ENCODE peak calls at places on chromosomes 11 and 22, in eight cellular contexts. S is psoas muscle, A is neural crest cell, D is endodermal cell, B is endothelial cell, Z is natural killer cell, O is neural progenitor cell, W is cardiac muscle cell. I is an unnamed sample.
A peak's percentile ranks its signal among the peaks of the same experiment; 100 is the strongest.

GRCh38 chr11:69002101-69002742 is 10.8 kb downstream of the MRGPRF start:
- DNase-seq in S (no peak), A (no peak), D (peak; percentile 38), B (no peak), Z (no peak), O (no peak), W (no peak), I (peak; percentile 10)

GRCh38 chr11:78472382-78472781 is 54.8 kb upstream of the GAB2 start:
- DNase-seq in S (no peak), A (no peak), D (no peak), B (no peak), Z (no peak), O (no peak), W (no peak), I (no peak)

GRCh38 chr11:4704054-4704789 is at the start of gene MMP26:
- DNase-seq in S (no peak), A (no peak), D (peak; percentile 75), B (no peak), Z (no peak), O (peak; percentile 23), W (no peak), I (no peak)

GRCh38 chr22:31192513-31192912 is 19.6 kb upstream of the LIMK2 start:
- DNase-seq in S (no peak), A (no peak), D (no peak), B (no peak), Z (no peak), O (no peak), W (no peak), I (no peak)

GRCh38 chr22:26287382-26288228 is 118.3 kb downstream of the SEZ6L start:
- DNase-seq in S (no peak), A (no peak), D (no peak), B (no peak), Z (no peak), O (no peak), W (no peak), I (no peak)

GRCh38 chr22:28299760-28300159 is 379.9 kb downstream of the TTC28 start:
- DNase-seq in S (no peak), A (no peak), D (no peak), B (no peak), Z (no peak), O (no peak), W (peak; percentile 12), I (no peak)

GRCh38 chr11:94032066-94032465 is 10.9 kb downstream of the HEPHL1 start:
- DNase-seq in S (no peak), A (no peak), D (no peak), B (no peak), Z (no peak), O (no peak), W (no peak), I (no peak)

GRCh38 chr11:16776716-16777115 is 38.3 kb downstream of the C11orf58 start:
- DNase-seq in S (no peak), A (no peak), D (no peak), B (no peak), Z (no peak), O (no peak), W (no peak), I (no peak)

GRCh38 chr11:29025001-29025400 is 916.8 kb downstream of the METTL15 start:
- DNase-seq in S (no peak), A (no peak), D (no peak), B (no peak), Z (no peak), O (no peak), W (no peak), I (no peak)

GRCh38 chr11:3984896-3985295 is 109.7 kb upstream of the RRM1 start:
- DNase-seq in S (no peak), A (no peak), D (peak; percentile 55), B (peak; percentile 39), Z (no peak), O (peak; percentile 76), W (peak; percentile 20), I (no peak)

GRCh38 chr11:91749231-91749630 is 475.4 kb upstream of the FAT3 start:
- DNase-seq in S (no peak), A (no peak), D (no peak), B (no peak), Z (no peak), O (no peak), W (no peak), I (no peak)

GRCh38 chr22:31530816-31531180 is 34.5 kb downstream of the SFI1 start:
- DNase-seq in S (no peak), A (no peak), D (no peak), B (no peak), Z (no peak), O (no peak), W (no peak), I (no peak)

GRCh38 chr22:39362271-39362670 is 12.5 kb downstream of the SYNGR1 start:
- DNase-seq in S (no peak), A (no peak), D (peak; percentile 78), B (no peak), Z (no peak), O (no peak), W (no peak), I (no peak)

GRCh38 chr11:278001-278951 is at the start of gene NLRP6:
- DNase-seq in S (no peak), A (no peak), D (peak; percentile 35), B (no peak), Z (no peak), O (no peak), W (no peak), I (no peak)

GRCh38 chr22:30005213-30005857 is 74.9 kb upstream of the HORMAD2 start:
- DNase-seq in S (peak; percentile 73), A (peak; percentile 75), D (peak; percentile 92), B (peak; percentile 74), Z (peak; percentile 59), O (peak; percentile 71), W (peak; percentile 69), I (no peak)

GRCh38 chr11:20599424-20600346 is at the start of gene SLC6A5:
- DNase-seq in S (peak; percentile 35), A (peak; percentile 75), D (peak; percentile 97), B (peak; percentile 86), Z (no peak), O (peak; percentile 94), W (peak; percentile 93), I (no peak)

GRCh38 chr11:63444181-63444580 is 46.8 kb downstream of the PLAAT5 start:
- DNase-seq in S (no peak), A (no peak), D (no peak), B (no peak), Z (no peak), O (no peak), W (no peak), I (no peak)

GRCh38 chr11:13760115-13760514 is 91.6 kb downstream of the FAR1 start:
- DNase-seq in S (no peak), A (no peak), D (no peak), B (no peak), Z (no peak), O (no peak), W (no peak), I (no peak)

GRCh38 chr22:46518542-46519325 is 18.7 kb downstream of the CELSR1 start:
- DNase-seq in S (no peak), A (no peak), D (no peak), B (no peak), Z (no peak), O (no peak), W (no peak), I (no peak)

DNA sequence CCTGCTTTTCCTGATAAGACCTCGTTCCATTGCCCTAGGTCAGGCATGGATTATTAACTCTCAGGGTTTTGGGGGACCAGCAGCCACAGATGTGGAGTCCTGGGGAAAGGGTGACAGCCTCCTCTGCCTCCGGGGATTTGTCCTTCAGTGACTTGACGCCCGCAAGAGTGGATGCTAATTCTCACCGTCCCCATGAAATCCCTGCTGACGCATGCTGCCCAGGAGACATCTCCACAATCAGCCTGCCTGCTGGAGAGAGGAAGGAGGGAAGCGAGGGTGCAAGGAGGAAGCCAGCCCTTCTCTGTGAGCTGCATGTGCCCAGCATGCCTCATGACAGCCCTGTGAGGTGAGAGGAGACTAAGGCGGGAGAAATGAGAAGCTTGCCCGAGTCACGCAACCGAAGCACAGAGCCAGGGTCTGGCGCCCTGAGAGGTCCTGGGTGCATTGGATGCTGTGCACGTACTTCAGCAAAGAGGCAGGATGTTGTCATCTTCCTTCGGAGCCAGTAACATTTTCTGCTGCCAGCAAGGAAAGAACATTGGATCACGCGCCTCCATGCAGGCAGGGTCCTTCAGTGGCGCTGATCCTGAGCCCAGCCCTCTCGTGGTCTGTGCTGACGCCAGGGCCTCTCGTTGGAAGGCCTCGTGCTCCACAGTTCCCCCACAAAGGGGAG is 27.3 kb upstream of the KRTAP5-6 start:
- DNase-seq in S (no peak), A (no peak), D (no peak), B (no peak), Z (no peak), O (no peak), W (no peak), I (no peak)
- TF ChIP-seq CTCF in S (no peak), A (no peak), D (no peak), B (no peak), Z (no peak), O (no peak), W (no peak), I (no peak)

GRCh38 chr11:2266586-2267305 is 3.6 kb downstream of the ASCL2 start:
- DNase-seq in S (no peak), A (no peak), D (no peak), B (no peak), Z (no peak), O (no peak), W (no peak), I (no peak)
- TF ChIP-seq CTCF in S (no peak), A (no peak), D (no peak), B (no peak), Z (no peak), O (no peak), W (no peak), I (no peak)

DNA sequence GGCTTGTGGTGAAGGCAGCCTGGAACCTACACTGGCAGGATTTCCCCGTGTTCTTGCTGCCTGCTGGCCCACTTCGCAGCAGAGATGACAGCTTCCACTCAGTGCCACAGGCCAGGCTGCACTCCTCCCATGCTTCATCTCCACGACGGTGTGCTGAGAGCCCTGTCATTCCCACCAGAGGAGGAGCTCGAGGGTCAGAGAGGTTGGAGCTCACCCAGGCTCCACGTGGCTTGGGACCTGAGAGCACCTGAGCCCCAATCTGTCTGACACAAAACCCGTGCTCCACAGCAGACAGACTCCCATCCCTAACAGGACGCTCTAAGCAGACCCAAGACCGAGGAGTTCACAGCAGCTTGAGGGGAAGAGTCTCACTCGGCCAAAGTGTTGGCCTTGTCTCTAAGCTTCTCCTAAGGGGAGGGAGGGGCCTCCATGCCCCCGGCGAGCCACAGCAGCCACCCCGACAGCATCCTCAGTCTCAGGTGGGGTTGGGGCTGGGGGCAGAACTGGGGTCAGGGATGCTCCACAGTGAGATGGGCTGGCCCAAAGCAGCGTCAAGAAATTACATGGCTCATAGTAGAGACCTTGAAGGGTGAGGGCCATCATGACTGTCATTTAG is 10.7 kb downstream of the LRFN4 start:
- DNase-seq in S (no peak), A (no peak), D (peak; percentile 73), B (no peak), Z (no peak), O (no peak), W (no peak), I (no peak)
- TF ChIP-seq CTCF in S (no peak), A (no peak), D (peak; percentile 50), B (no peak), Z (no peak), O (no peak), W (no peak), I (no peak)

DNA sequence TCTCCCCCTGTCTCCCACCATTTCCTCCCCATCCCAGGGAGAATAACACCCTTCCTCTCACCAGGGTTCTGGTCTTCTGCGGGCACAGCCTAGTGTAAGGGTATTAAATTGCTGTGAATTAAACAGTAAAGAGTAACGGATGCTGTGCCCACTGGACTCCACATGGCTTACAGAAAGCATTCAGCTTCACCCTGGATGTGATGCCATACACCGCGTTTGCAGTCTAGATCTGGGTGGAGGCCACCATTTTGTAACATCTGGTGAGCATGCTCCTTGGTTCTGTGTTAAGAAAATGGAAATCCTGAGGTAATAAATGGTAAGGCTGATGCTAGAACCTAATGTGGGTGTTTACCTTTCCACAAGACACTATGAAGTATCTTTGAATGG is 331.8 kb upstream of the B3GAT1 start:
- DNase-seq in S (no peak), A (no peak), D (no peak), B (no peak), Z (no peak), O (no peak), W (no peak), I (no peak)
- TF ChIP-seq CTCF in S (no peak), A (no peak), D (no peak), B (no peak), Z (no peak), O (no peak), W (no peak), I (no peak)